ENCODE peak calls at places on chromosomes 12 and 14, in six cellular contexts. One of them, this sample, is unnamed.

GRCh38 chr12:54160050-54160449 is 28.7 kb downstream of the SMUG1 start:
- DNase-seq in HEK293T: no peak
- DNase-seq in stimulated activated CD4-positive, alpha-beta T cell treated with anti-CD3 and anti-CD28 coated beads, TNF-alpha, amount 100 ng/mL, for 4 hours: no peak
- DNase-seq in LoVo: no peak
- DNase-seq in CD8-positive, alpha-beta T cell: no peak
- DNase-seq in iPS-NIHi11: no peak
- DNase-seq in this sample: no peak

GRCh38 chr14:26128931-26129674 is 468.7 kb downstream of the NOVA1 start:
- DNase-seq in HEK293T: no peak
- DNase-seq in stimulated activated CD4-positive, alpha-beta T cell treated with anti-CD3 and anti-CD28 coated beads, TNF-alpha, amount 100 ng/mL, for 4 hours: no peak
- DNase-seq in LoVo: no peak
- DNase-seq in CD8-positive, alpha-beta T cell: no peak
- DNase-seq in iPS-NIHi11: no peak
- DNase-seq in this sample: no peak

GRCh38 chr12:49288922-49289555 is 5.9 kb upstream of the PRPH start:
- DNase-seq in HEK293T: no peak
- DNase-seq in stimulated activated CD4-positive, alpha-beta T cell treated with anti-CD3 and anti-CD28 coated beads, TNF-alpha, amount 100 ng/mL, for 4 hours: no peak
- DNase-seq in LoVo: no peak
- DNase-seq in CD8-positive, alpha-beta T cell: no peak
- DNase-seq in iPS-NIHi11: no peak
- DNase-seq in this sample: no peak

GRCh38 chr12:75550401-75550851 is 39.0 kb upstream of the KRR1 start:
- DNase-seq in HEK293T: no peak
- DNase-seq in stimulated activated CD4-positive, alpha-beta T cell treated with anti-CD3 and anti-CD28 coated beads, TNF-alpha, amount 100 ng/mL, for 4 hours: no peak
- DNase-seq in LoVo: no peak
- DNase-seq in CD8-positive, alpha-beta T cell: no peak
- DNase-seq in iPS-NIHi11: no peak
- DNase-seq in this sample: no peak

GRCh38 chr12:52867636-52868035 is 18.8 kb upstream of the KRT78 start:
- DNase-seq in HEK293T: no peak
- DNase-seq in stimulated activated CD4-positive, alpha-beta T cell treated with anti-CD3 and anti-CD28 coated beads, TNF-alpha, amount 100 ng/mL, for 4 hours: peak; percentile 21
- DNase-seq in LoVo: no peak
- DNase-seq in CD8-positive, alpha-beta T cell: peak; percentile 44
- DNase-seq in iPS-NIHi11: peak; percentile 52
- DNase-seq in this sample: no peak

GRCh38 chr14:92351750-92352149 is 28.8 kb downstream of the SLC24A4 start:
- DNase-seq in HEK293T: no peak
- DNase-seq in stimulated activated CD4-positive, alpha-beta T cell treated with anti-CD3 and anti-CD28 coated beads, TNF-alpha, amount 100 ng/mL, for 4 hours: no peak
- DNase-seq in LoVo: no peak
- DNase-seq in CD8-positive, alpha-beta T cell: no peak
- DNase-seq in iPS-NIHi11: no peak
- DNase-seq in this sample: no peak

GRCh38 chr14:31122098-31122611 is 85.4 kb downstream of the HECTD1 start:
- DNase-seq in HEK293T: no peak
- DNase-seq in stimulated activated CD4-positive, alpha-beta T cell treated with anti-CD3 and anti-CD28 coated beads, TNF-alpha, amount 100 ng/mL, for 4 hours: no peak
- DNase-seq in LoVo: no peak
- DNase-seq in CD8-positive, alpha-beta T cell: no peak
- DNase-seq in iPS-NIHi11: no peak
- DNase-seq in this sample: no peak

GRCh38 chr14:23172572-23172971 is 10.9 kb downstream of the SLC7A8 start:
- DNase-seq in HEK293T: no peak
- DNase-seq in stimulated activated CD4-positive, alpha-beta T cell treated with anti-CD3 and anti-CD28 coated beads, TNF-alpha, amount 100 ng/mL, for 4 hours: no peak
- DNase-seq in LoVo: no peak
- DNase-seq in CD8-positive, alpha-beta T cell: no peak
- DNase-seq in iPS-NIHi11: no peak
- DNase-seq in this sample: no peak

GRCh38 chr14:71070169-71070568 is 162.9 kb downstream of the PCNX1 start:
- DNase-seq in HEK293T: no peak
- DNase-seq in stimulated activated CD4-positive, alpha-beta T cell treated with anti-CD3 and anti-CD28 coated beads, TNF-alpha, amount 100 ng/mL, for 4 hours: no peak
- DNase-seq in LoVo: no peak
- DNase-seq in CD8-positive, alpha-beta T cell: no peak
- DNase-seq in iPS-NIHi11: no peak
- DNase-seq in this sample: no peak

GRCh38 chr12:227286-227915 is 13.4 kb upstream of the SLC6A12 start:
- DNase-seq in HEK293T: no peak
- DNase-seq in stimulated activated CD4-positive, alpha-beta T cell treated with anti-CD3 and anti-CD28 coated beads, TNF-alpha, amount 100 ng/mL, for 4 hours: no peak
- DNase-seq in LoVo: no peak
- DNase-seq in CD8-positive, alpha-beta T cell: no peak
- DNase-seq in iPS-NIHi11: no peak
- DNase-seq in this sample: no peak

GRCh38 chr14:63933110-63933509 is 80.3 kb downstream of the SYNE2 start:
- DNase-seq in HEK293T: no peak
- DNase-seq in stimulated activated CD4-positive, alpha-beta T cell treated with anti-CD3 and anti-CD28 coated beads, TNF-alpha, amount 100 ng/mL, for 4 hours: no peak
- DNase-seq in LoVo: no peak
- DNase-seq in CD8-positive, alpha-beta T cell: no peak
- DNase-seq in iPS-NIHi11: no peak
- DNase-seq in this sample: no peak

GRCh38 chr12:111269688-111270087 is 99.2 kb downstream of the PHETA1 start:
- DNase-seq in HEK293T: no peak
- DNase-seq in stimulated activated CD4-positive, alpha-beta T cell treated with anti-CD3 and anti-CD28 coated beads, TNF-alpha, amount 100 ng/mL, for 4 hours: no peak
- DNase-seq in LoVo: no peak
- DNase-seq in CD8-positive, alpha-beta T cell: no peak
- DNase-seq in iPS-NIHi11: no peak
- DNase-seq in this sample: no peak

This sample was measured in HCT116.